ENCODE peak calls at places on chromosomes 3 and 15, in eight cellular contexts. J is HuH-7.5; D is GF-D8; P is SHP77; T is activated T-cell treated with anti-CD3 and anti-CD28 coated beads, Interleukin-2, amount 50 U/mL, for 1 hour; K is cardiac fibroblast; M is fibroblast of mammary gland; B is GM23338. Y is an unnamed sample.

GRCh38 chr3:107294117-107294516 is 83.1 kb upstream of the CCDC54 start:
- DNase-seq in J (no peak), D (no peak), P (no peak), T (no peak), K (no peak), M (no peak), B (no peak), Y (no peak)

GRCh38 chr3:46852329-46852720 is 10.9 kb downstream of the MYL3 start:
- DNase-seq in J (no peak), D (no peak), P (no peak), T (peak; percentile 4), K (no peak), M (no peak), B (no peak), Y (no peak)

GRCh38 chr3:108412351-108412750 is 98.0 kb downstream of the MYH15 start:
- DNase-seq in J (no peak), D (no peak), P (no peak), T (no peak), K (no peak), M (no peak), B (no peak), Y (no peak)

GRCh38 chr3:18124501-18124900 is 300.6 kb downstream of the SATB1 start:
- DNase-seq in J (no peak), D (no peak), P (no peak), T (no peak), K (peak; percentile 59), M (peak; percentile 83), B (no peak), Y (no peak)

GRCh38 chr3:125431912-125432587 is 56.9 kb upstream of the ZNF148 start:
- DNase-seq in J (no peak), D (no peak), P (no peak), T (no peak), K (peak; percentile 9), M (no peak), B (no peak), Y (no peak)

GRCh38 chr15:65194826-65195541 is 9.8 kb upstream of the CLPX start:
- DNase-seq in J (no peak), D (no peak), P (no peak), T (no peak), K (no peak), M (peak; percentile 42), B (peak; percentile 27), Y (no peak)

GRCh38 chr3:64642327-64643151 is 45.3 kb downstream of the ADAMTS9 start:
- DNase-seq in J (no peak), D (no peak), P (no peak), T (no peak), K (no peak), M (no peak), B (peak; percentile 40), Y (no peak)

GRCh38 chr3:129966876-129967275 is 7.6 kb upstream of the TRH start:
- DNase-seq in J (no peak), D (no peak), P (no peak), T (no peak), K (no peak), M (no peak), B (no peak), Y (no peak)

GRCh38 chr3:97804471-97804870 is 17.3 kb upstream of the CRYBG3 start:
- DNase-seq in J (no peak), D (no peak), P (no peak), T (no peak), K (no peak), M (no peak), B (no peak), Y (no peak)

GRCh38 chr3:8668216-8668615 is 23.6 kb upstream of the SSUH2 start:
- DNase-seq in J (no peak), D (no peak), P (no peak), T (no peak), K (no peak), M (peak; percentile 22), B (no peak), Y (no peak)

GRCh38 chr3:76731471-76731870 is 308.4 kb upstream of the ROBO2 start:
- DNase-seq in J (no peak), D (no peak), P (no peak), T (no peak), K (no peak), M (no peak), B (no peak), Y (no peak)

GRCh38 chr3:51944541-51945021 is 2.4 kb downstream of the PARP3 start:
- DNase-seq in J (no peak), D (no peak), P (no peak), T (no peak), K (no peak), M (no peak), B (no peak), Y (no peak)

GRCh38 chr3:183188895-183189462 is 26.4 kb upstream of the LAMP3 start:
- DNase-seq in J (no peak), D (no peak), P (no peak), T (peak; percentile 33), K (peak; percentile 47), M (peak; percentile 28), B (peak; percentile 78), Y (no peak)

GRCh38 chr3:146092230-146092629 is 68.8 kb downstream of the PLOD2 start:
- DNase-seq in J (no peak), D (no peak), P (no peak), T (no peak), K (peak; percentile 50), M (peak; percentile 47), B (no peak), Y (no peak)

GRCh38 chr3:124260206-124260915 is 268.4 kb upstream of the ROPN1 start:
- DNase-seq in J (no peak), D (no peak), P (no peak), T (no peak), K (peak; percentile 88), M (peak; percentile 82), B (no peak), Y (no peak)

GRCh38 chr15:58324533-58324932 is 107.3 kb upstream of the LIPC start:
- DNase-seq in J (no peak), D (no peak), P (no peak), T (no peak), K (no peak), M (no peak), B (no peak), Y (no peak)

GRCh38 chr3:172098698-172099494 is 59.5 kb downstream of the FNDC3B start:
- DNase-seq in J (no peak), D (no peak), P (peak; percentile 64), T (no peak), K (no peak), M (no peak), B (peak; percentile 80), Y (peak; percentile 60)

GRCh38 chr15:68679961-68680371 is 101.2 kb downstream of the CORO2B start:
- DNase-seq in J (no peak), D (no peak), P (no peak), T (no peak), K (no peak), M (no peak), B (no peak), Y (no peak)

GRCh38 chr3:46860381-46861292 is 2.6 kb downstream of the MYL3 start:
- DNase-seq in J (no peak), D (no peak), P (peak; percentile 7), T (peak; percentile 27), K (no peak), M (no peak), B (peak; percentile 61), Y (peak; percentile 23)

GRCh38 chr15:101258238-101259144 is 6.6 kb upstream of the CHSY1 start:
- DNase-seq in J (peak; percentile 61), D (peak; percentile 21), P (peak; percentile 20), T (no peak), K (peak; percentile 88), M (peak; percentile 80), B (peak; percentile 88), Y (no peak)

GRCh38 chr15:75179773-75180140 is 21.9 kb upstream of the C15orf39 start:
- DNase-seq in J (no peak), D (no peak), P (no peak), T (no peak), K (no peak), M (no peak), B (no peak), Y (no peak)

GRCh38 chr15:71784719-71785118 is 25.6 kb upstream of the NR2E3 start:
- DNase-seq in J (no peak), D (no peak), P (no peak), T (no peak), K (no peak), M (no peak), B (peak; percentile 62), Y (no peak)

GRCh38 chr3:22951910-22952309 is 251.2 kb upstream of the UBE2E2 start:
- DNase-seq in J (no peak), D (no peak), P (no peak), T (no peak), K (no peak), M (no peak), B (no peak), Y (no peak)

GRCh38 chr3:81339040-81339845 is 422.2 kb downstream of the GBE1 start:
- DNase-seq in J (no peak), D (no peak), P (peak; percentile 10), T (no peak), K (peak; percentile 46), M (peak; percentile 13), B (peak; percentile 56), Y (no peak)

GRCh38 chr3:8757551-8758518 is 11.6 kb downstream of the OXTR start:
- DNase-seq in J (no peak), D (no peak), P (no peak), T (no peak), K (peak; percentile 64), M (peak; percentile 87), B (no peak), Y (no peak)

GRCh38 chr3:118628704-118629341 is 405.8 kb downstream of the IGSF11 start:
- DNase-seq in J (peak; percentile 22), D (no peak), P (peak; percentile 72), T (no peak), K (peak; percentile 60), M (peak; percentile 55), B (peak; percentile 92), Y (peak; percentile 10)

GRCh38 chr3:17544632-17545031 is 197.8 kb downstream of the TBC1D5 start:
- DNase-seq in J (no peak), D (no peak), P (no peak), T (no peak), K (peak; percentile 19), M (peak; percentile 14), B (no peak), Y (no peak)

GRCh38 chr15:66411190-66411589 is 24.5 kb downstream of the MAP2K1 start:
- DNase-seq in J (no peak), D (peak; percentile 73), P (no peak), T (no peak), K (no peak), M (no peak), B (peak; percentile 45), Y (no peak)

GRCh38 chr15:61309236-61310016 is 80.3 kb upstream of the RORA start:
- DNase-seq in J (no peak), D (no peak), P (no peak), T (no peak), K (no peak), M (no peak), B (no peak), Y (no peak)

GRCh38 chr3:81985996-81986723 is 224.7 kb upstream of the GBE1 start:
- DNase-seq in J (no peak), D (no peak), P (no peak), T (no peak), K (no peak), M (no peak), B (peak; percentile 55), Y (no peak)

GRCh38 chr15:84881520-84881830 is 3.0 kb upstream of the SLC28A1 start:
- DNase-seq in J (no peak), D (no peak), P (no peak), T (no peak), K (no peak), M (no peak), B (no peak), Y (no peak)